ENCODE peak calls at places on chromosome 11, in four cellular contexts. K is K562, A is HepG2, X is SK-N-SH. C is an unnamed sample.

GRCh38 chr11:113023228-113023627 is 62.0 kb downstream of the NCAM1 start:
- DNase-seq in K (no peak), A (no peak), X (no peak), C (no peak)

GRCh38 chr11:2898366-2899079 is 12.9 kb upstream of the CDKN1C start:
- DNase-seq in K (peak), A (peak), X (no peak), C (no peak)

GRCh38 chr11:10051868-10052586 is 242.0 kb downstream of the SBF2 start:
- DNase-seq in K (no peak), A (no peak), X (no peak), C (no peak)

GRCh38 chr11:75146711-75147110 is 4.2 kb upstream of the SLCO2B1 start:
- DNase-seq in K (no peak), A (no peak), X (no peak), C (no peak)

GRCh38 chr11:110797453-110797852 is 85.2 kb upstream of the ARHGAP20 start:
- DNase-seq in K (no peak), A (no peak), X (no peak), C (no peak)

GRCh38 chr11:20080032-20080685 is 80.1 kb downstream of the DBX1 start:
- DNase-seq in K (peak), A (no peak), X (no peak), C (no peak)

GRCh38 chr11:130369141-130369691 is 54.5 kb upstream of the ZBTB44 start:
- DNase-seq in K (no peak), A (no peak), X (no peak), C (no peak)

GRCh38 chr11:10388574-10388973 is 66.5 kb upstream of the AMPD3 start:
- DNase-seq in K (no peak), A (no peak), X (no peak), C (no peak)

GRCh38 chr11:95715777-95716241 is 73.8 kb downstream of the FAM76B start:
- DNase-seq in K (no peak), A (peak), X (no peak), C (no peak)

GRCh38 chr11:70445605-70446004 is 47.3 kb downstream of the CTTN start:
- DNase-seq in K (no peak), A (no peak), X (no peak), C (no peak)

GRCh38 chr11:112128483-112129121 is 35.3 kb downstream of the IL18 start:
- DNase-seq in K (no peak), A (no peak), X (peak), C (no peak)

GRCh38 chr11:86484164-86484794 is 109.6 kb downstream of the CCDC81 start:
- DNase-seq in K (peak), A (peak), X (no peak), C (no peak)

GRCh38 chr11:122754553-122755322 is 83.6 kb upstream of the CRTAM start:
- DNase-seq in K (peak), A (peak), X (no peak), C (peak)

GRCh38 chr11:128551641-128552335 is 35.6 kb downstream of the ETS1 start:
- DNase-seq in K (no peak), A (no peak), X (no peak), C (no peak)

DNA sequence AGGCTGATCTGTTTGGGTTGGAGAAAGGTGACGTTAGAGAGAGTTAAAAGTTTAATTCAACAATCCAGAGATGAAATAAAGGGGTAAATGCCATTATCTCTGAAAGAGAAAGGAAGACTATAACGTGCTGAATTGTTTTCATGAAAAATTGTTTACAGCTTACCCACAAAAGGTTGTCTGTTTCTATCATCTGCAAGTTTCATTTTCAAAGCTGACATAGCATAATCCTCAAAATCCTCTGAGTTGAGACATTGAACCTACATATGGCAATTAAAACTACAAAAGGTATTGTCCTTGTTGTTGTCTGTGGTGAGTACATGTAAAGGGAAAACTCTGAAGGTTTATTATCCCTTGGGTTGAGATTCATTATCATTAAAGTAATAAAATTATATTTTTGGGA is 569.9 kb downstream of the LUZP2 start:
- DNase-seq in K (no peak), A (no peak), X (no peak), C (no peak)
- TF ChIP-seq FOXJ3 in K (no peak), A (no peak), X (no peak), C (no peak)

DNA sequence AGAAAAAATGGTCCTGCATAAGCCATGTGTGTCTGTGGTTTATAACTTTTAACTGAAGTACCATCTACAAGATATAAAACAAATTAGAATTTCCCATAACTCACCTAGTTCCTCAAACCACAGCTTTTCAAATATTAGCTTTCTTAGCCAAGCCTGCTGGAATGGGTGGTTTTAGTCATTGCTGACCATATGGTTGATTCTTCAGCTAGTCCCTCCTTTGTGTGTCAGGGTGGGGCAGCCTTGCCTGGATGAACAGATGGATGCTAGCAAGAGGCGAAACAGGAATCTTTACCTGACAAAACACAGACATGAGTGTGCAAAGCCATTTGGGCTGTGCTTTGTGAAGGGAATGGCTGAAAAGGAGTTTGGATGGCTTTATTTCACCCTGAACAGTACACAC is 6.9 kb upstream of the B3GNT6 start:
- DNase-seq in K (no peak), A (no peak), X (no peak), C (no peak)
- TF ChIP-seq FOXJ3 in K (no peak), A (no peak), X (no peak), C (no peak)

GRCh38 chr11:71999813-72000590 is 1.3 kb downstream of the IL18BP start:
- DNase-seq in K (peak), A (no peak), X (no peak), C (no peak)
- TF ChIP-seq FOXJ3 in K (no peak), A (no peak), X (no peak), C (no peak)

DNA sequence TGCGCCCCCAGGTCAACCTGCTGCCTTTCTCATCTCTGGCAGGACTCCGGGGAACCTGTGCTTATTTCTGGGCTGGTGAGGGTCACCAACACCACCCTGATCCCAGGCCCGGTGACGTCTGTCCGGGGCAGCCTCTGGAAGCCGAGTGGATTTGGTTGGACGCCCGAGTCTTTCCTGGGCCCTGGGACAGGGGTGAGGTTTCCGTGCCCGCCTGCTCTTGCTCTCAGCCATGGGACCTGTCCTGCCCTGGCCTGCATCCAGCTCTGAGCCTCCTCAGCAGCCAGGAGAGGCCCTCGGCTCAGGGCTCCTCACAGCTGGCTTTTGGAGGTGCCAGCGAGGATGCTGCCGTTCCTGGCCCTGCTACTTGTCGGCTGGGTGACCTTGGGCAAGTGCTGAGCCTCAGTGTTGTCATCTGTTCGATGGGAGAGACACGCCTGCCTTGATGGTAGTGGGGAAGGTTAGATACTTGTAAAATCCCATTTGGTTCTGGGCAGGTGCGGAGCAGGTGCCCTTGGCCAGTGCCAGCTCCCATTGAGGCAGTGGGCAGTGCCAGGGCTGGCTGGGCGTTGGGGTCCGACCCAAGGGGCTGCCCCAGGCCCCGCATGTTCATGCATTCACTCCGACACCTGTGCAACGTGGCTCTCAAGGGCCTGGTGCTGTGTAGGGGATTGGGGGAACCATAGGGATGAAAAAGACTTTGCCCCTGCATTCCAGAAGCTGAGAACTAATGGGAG is 58.9 kb upstream of the THY1 start:
- DNase-seq in K (no peak), A (no peak), X (no peak), C (no peak)
- TF ChIP-seq FOXJ3 in K (no peak), A (no peak), X (no peak), C (no peak)

GRCh38 chr11:8085006-8085645 is 4.1 kb downstream of the TUB start:
- DNase-seq in K (no peak), A (no peak), X (no peak), C (no peak)
- TF ChIP-seq FOXJ3 in K (no peak), A (no peak), X (no peak), C (no peak)

GRCh38 chr11:66126064-66126463 is 56.0 kb downstream of the PACS1 start:
- DNase-seq in K (no peak), A (no peak), X (no peak), C (no peak)
- TF ChIP-seq FOXJ3 in K (no peak), A (no peak), X (no peak), C (no peak)

GRCh38 chr11:32440920-32441319 is 5.6 kb upstream of the WT1 start:
- DNase-seq in K (no peak), A (no peak), X (no peak), C (no peak)
- TF ChIP-seq FOXJ3 in K (no peak), A (no peak), X (no peak), C (no peak)

GRCh38 chr11:126140932-126141291 is 70.5 kb downstream of the RPUSD4 start:
- DNase-seq in K (no peak), A (no peak), X (peak), C (no peak)
- TF ChIP-seq FOXJ3 in K (no peak), A (no peak), X (peak), C (no peak)

C was measured in WTC11.